ENCODE peak calls at places on chromosomes 4 and X, in four cellular contexts. M is left ventricle myocardium inferior; B is BE2C; O is CD4-positive, CD25-positive, alpha-beta regulatory T cell. F is an unnamed sample.

GRCh38 chr4:146852365-146852764 is 93.3 kb downstream of the TTC29 start:
- DNase-seq in M (no peak), O (no peak), B (no peak), F (no peak)

GRCh38 chr4:86015412-86016350 is 344.2 kb downstream of the MAPK10 start:
- DNase-seq in B (no peak), M (no peak), O (no peak), F (no peak)

GRCh38 chr4:109406337-109406931 is 27.2 kb upstream of the SEC24B start:
- DNase-seq in O (peak), B (no peak), M (no peak), F (peak)

GRCh38 chr4:147786031-147786430 is 54.1 kb downstream of the ARHGAP10 start:
- DNase-seq in M (no peak), O (peak), B (no peak), F (peak)

GRCh38 chr4:76712564-76712963 is 185.4 kb downstream of the SOWAHB start:
- DNase-seq in M (no peak), B (no peak), O (no peak), F (no peak)

GRCh38 chrX:136497556-136498048 is at the start of gene HTATSF1:
- DNase-seq in O (no peak), M (no peak), B (peak), F (no peak)

GRCh38 chrX:97524340-97524739 is 640.6 kb downstream of the RPA4 start:
- DNase-seq in M (no peak), B (no peak), O (no peak), F (no peak)

GRCh38 chrX:147741776-147742175 is 169.9 kb upstream of the FMR1 start:
- DNase-seq in B (no peak), M (no peak), O (no peak), F (no peak)

GRCh38 chrX:131987252-131987651 is 35.9 kb upstream of the STK26 start:
- DNase-seq in O (peak), B (no peak), M (no peak), F (no peak)

GRCh38 chrX:10725071-10725470 is 104.7 kb upstream of the MID1 start:
- DNase-seq in M (no peak), O (no peak), B (no peak), F (peak)

GRCh38 chrX:72094894-72095293 is 36.8 kb downstream of the RTL5 start:
- DNase-seq in B (peak), M (peak), O (peak), F (peak)

GRCh38 chrX:78321809-78322208 is 5.6 kb downstream of the CYSLTR1 start:
- DNase-seq in B (no peak), O (peak), M (peak), F (no peak)

GRCh38 chrX:70476934-70477733 is 32.5 kb downstream of the DLG3 start:
- DNase-seq in B (no peak), O (no peak), M (no peak), F (peak)

GRCh38 chr4:48187813-48188212 is 53.8 kb upstream of the TXK start:
- DNase-seq in O (no peak), B (no peak), M (no peak), F (no peak)

GRCh38 chr4:169142906-169143305 is 127.8 kb downstream of the SH3RF1 start:
- DNase-seq in M (no peak), B (no peak), O (no peak), F (no peak)

GRCh38 chr4:169142390-169142789 is 128.4 kb downstream of the SH3RF1 start:
- DNase-seq in B (no peak), O (no peak), M (no peak), F (peak)

GRCh38 chr4:169147217-169147616 is 123.5 kb downstream of the SH3RF1 start:
- DNase-seq in O (no peak), B (no peak), M (no peak), F (peak)

GRCh38 chr4:169144061-169144600 is 126.6 kb downstream of the SH3RF1 start:
- DNase-seq in B (no peak), O (no peak), M (no peak), F (no peak)

GRCh38 chr4:169143335-169143734 is 127.4 kb downstream of the SH3RF1 start:
- DNase-seq in B (no peak), M (no peak), O (no peak), F (no peak)
- H3K4me3 ChIP-seq in B (no peak), M (no peak), O (no peak), F (no peak)

DNA sequence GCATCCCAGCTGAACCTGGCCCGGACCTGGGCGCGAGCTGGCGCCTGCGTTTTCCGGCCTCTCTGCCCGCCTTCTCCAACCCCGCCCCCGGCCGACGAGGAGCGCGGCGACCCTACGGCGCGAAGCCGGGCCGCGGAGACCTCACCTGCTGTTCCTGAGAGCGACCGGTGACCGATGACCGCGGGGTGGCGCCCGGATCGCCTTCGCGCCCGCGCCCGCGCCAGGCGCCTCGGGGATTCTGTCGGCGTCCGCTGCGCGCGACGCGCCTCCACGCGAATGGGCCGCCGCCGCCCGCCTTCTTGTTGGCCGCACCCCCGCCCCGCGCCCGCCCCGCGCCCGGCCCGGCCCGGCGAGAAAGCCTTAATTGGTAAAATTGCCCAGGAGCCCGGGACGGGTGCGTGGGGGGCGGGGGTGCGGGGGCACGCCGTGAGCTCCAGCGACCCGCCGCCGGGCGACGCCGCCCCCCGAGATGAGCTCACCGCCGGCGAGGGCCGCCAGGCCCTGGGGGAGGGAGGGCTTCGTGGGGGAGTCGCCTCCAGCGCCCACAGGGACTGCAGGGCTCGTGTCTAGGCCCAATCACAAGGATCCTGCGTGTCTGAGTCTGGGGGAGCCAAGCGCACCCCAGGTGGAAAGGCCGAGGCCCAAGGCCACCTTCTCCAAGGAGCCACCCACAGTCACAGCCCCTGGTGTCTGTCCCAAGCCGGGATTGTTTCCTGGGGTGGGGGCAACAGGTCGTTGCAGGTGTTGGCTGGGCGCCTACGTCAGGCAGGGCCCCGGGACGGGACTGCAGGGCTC is at the start of gene FLNA:
- DNase-seq in O (peak), M (peak), B (peak), F (no peak)
- H3K4me3 ChIP-seq in O (peak), M (peak), B (peak), F (peak)

GRCh38 chr4:184267673-184268573 is 50.2 kb upstream of the ENPP6 start:
- DNase-seq in M (peak), O (peak), B (peak), F (peak)
- H3K4me3 ChIP-seq in M (no peak), O (peak), B (peak), F (peak)

DNA sequence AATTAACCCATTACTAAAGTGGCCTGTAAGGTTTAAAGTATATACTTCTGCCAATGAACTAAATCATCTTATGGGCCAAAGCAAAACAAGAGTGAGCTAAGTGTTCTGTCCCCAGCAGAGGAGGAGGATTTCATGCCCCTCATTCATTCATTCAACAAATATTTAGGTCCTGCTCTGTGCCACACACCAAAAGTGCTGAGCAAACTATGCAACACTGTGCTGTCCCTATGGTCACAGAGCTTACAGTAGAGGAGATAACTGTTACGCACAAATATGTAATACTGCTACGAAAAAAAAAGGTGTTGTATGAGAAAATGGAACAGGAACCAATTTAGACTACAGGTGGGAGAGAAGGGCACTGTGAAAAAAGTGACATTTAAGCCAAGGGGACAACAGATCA is 1.7 kb downstream of the SH3KBP1 start:
- DNase-seq in B (no peak), O (no peak), M (no peak), F (no peak)
- H3K4me3 ChIP-seq in B (no peak), O (peak), M (peak), F (no peak)

DNA sequence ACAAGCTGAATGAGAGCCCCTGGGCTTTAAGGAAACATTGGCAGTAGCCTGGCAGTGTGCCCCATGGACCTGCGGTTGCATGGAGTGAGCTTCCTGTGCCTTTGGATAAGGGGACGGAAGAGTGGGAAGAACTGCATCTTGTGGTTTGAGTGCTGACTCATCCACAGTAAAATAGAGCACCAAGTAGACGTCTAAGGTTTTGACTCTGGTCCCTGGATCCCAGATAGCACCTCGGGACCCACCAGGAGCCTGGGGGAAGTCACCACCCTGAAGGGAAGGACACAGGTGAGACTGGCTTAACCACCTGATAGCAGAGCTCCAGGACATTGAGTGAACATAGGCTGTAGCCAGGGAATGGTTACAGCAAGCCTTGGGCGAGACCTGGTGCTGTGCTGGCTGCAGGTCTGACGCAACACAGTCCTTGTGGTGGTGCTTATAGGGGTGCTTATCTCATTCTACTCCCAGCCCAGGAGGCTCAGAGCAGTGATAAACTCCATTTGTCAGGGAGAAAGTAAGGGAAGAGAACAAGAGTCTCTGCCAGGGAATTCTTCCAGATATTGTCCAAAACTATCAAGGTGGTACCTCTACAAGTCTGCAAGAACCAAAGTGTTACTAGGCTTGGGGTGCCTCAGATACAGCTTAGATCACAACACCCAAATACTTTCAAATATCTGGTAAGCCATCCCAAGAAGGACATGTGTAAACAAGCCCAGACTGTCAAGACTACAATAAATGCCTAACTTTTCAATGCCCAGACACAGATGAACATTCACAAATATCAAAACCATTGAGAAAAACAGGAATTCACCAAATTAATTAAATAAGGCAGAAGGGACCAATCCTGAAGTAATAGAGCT is 123.6 kb upstream of the TET2 start:
- DNase-seq in M (no peak), O (no peak), B (no peak), F (peak)
- H3K4me3 ChIP-seq in M (no peak), O (no peak), B (no peak), F (no peak)